ENCODE peak calls at places on chromosomes 6 and 20, in nine cellular contexts. One of them, this sample, is unnamed.

GRCh38 chr6:97626586-97627441 is 343.8 kb upstream of the MMS22L start:
- DNase-seq in left lung: no peak
- DNase-seq in lower lobe of right lung: no peak
- DNase-seq in IMR-90: peak; percentile 3
- DNase-seq in H1: no peak
- DNase-seq in ascending aorta: no peak
- DNase-seq in uterus: no peak
- DNase-seq in neural crest cell: no peak
- DNase-seq in A549: no peak
- DNase-seq in this sample: no peak

GRCh38 chr6:87049779-87050178 is 45.1 kb downstream of the CGA start:
- DNase-seq in left lung: no peak
- DNase-seq in lower lobe of right lung: no peak
- DNase-seq in IMR-90: no peak
- DNase-seq in H1: no peak
- DNase-seq in ascending aorta: no peak
- DNase-seq in uterus: no peak
- DNase-seq in neural crest cell: no peak
- DNase-seq in A549: no peak
- DNase-seq in this sample: no peak

GRCh38 chr6:112044196-112044595 is 9.7 kb upstream of the CCN6 start:
- DNase-seq in left lung: no peak
- DNase-seq in lower lobe of right lung: no peak
- DNase-seq in IMR-90: no peak
- DNase-seq in H1: no peak
- DNase-seq in ascending aorta: no peak
- DNase-seq in uterus: no peak
- DNase-seq in neural crest cell: no peak
- DNase-seq in A549: no peak
- DNase-seq in this sample: no peak

GRCh38 chr6:111482959-111483735 is at the start of gene REV3L:
- DNase-seq in left lung: peak; percentile 90
- DNase-seq in lower lobe of right lung: peak; percentile 88
- DNase-seq in IMR-90: peak; percentile 84
- DNase-seq in H1: peak; percentile 71
- DNase-seq in ascending aorta: peak; percentile 79
- DNase-seq in uterus: peak; percentile 94
- DNase-seq in neural crest cell: peak; percentile 85
- DNase-seq in A549: peak; percentile 49
- DNase-seq in this sample: peak; percentile 92

GRCh38 chr6:39228992-39229767 is at the start of gene KCNK5:
- DNase-seq in left lung: peak; percentile 87
- DNase-seq in lower lobe of right lung: peak; percentile 93
- DNase-seq in IMR-90: peak; percentile 2
- DNase-seq in H1: peak; percentile 80
- DNase-seq in ascending aorta: no peak
- DNase-seq in uterus: no peak
- DNase-seq in neural crest cell: peak; percentile 79
- DNase-seq in A549: peak; percentile 73
- DNase-seq in this sample: peak; percentile 89

GRCh38 chr20:50909413-50909812 is 21.8 kb downstream of the ADNP start:
- DNase-seq in left lung: no peak
- DNase-seq in lower lobe of right lung: no peak
- DNase-seq in IMR-90: no peak
- DNase-seq in H1: no peak
- DNase-seq in ascending aorta: no peak
- DNase-seq in uterus: no peak
- DNase-seq in neural crest cell: no peak
- DNase-seq in A549: no peak
- DNase-seq in this sample: no peak

GRCh38 chr6:4732691-4733315 is 43.4 kb upstream of the CDYL start:
- DNase-seq in left lung: peak; percentile 54
- DNase-seq in lower lobe of right lung: no peak
- DNase-seq in IMR-90: peak; percentile 95
- DNase-seq in H1: peak; percentile 51
- DNase-seq in ascending aorta: no peak
- DNase-seq in uterus: peak; percentile 72
- DNase-seq in neural crest cell: no peak
- DNase-seq in A549: peak; percentile 68
- DNase-seq in this sample: peak; percentile 55

GRCh38 chr6:94956910-94957309 is 620.4 kb upstream of the MANEA start:
- DNase-seq in left lung: no peak
- DNase-seq in lower lobe of right lung: no peak
- DNase-seq in IMR-90: no peak
- DNase-seq in H1: no peak
- DNase-seq in ascending aorta: no peak
- DNase-seq in uterus: no peak
- DNase-seq in neural crest cell: no peak
- DNase-seq in A549: no peak
- DNase-seq in this sample: no peak

DNA sequence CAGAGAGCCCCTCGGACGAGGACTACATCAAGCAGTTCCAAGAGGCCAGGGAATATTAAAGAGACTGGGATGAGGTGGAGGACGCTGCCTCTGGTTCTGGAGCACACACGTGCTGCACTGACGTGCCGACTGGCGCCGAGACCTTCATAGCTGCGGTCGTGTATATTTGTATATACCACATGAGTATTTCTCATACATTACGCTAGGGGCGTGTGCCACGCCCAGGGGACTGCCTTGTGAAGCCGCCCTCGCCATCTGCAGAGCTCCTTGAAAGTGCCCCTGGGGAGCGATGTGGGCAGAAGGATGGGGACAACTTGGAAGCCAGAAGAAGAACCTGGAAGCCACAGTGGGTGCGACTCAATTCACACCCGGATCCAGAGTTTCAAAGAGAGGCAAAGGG is 78.3 kb downstream of the ISM1 start:
- DNase-seq in left lung: no peak
- DNase-seq in lower lobe of right lung: no peak
- DNase-seq in IMR-90: no peak
- DNase-seq in H1: no peak
- DNase-seq in ascending aorta: no peak
- DNase-seq in uterus: no peak
- DNase-seq in neural crest cell: no peak
- DNase-seq in A549: no peak
- DNase-seq in this sample: no peak
- TF ChIP-seq CTCF in left lung: no peak
- TF ChIP-seq CTCF in lower lobe of right lung: no peak
- TF ChIP-seq CTCF in IMR-90: no peak
- TF ChIP-seq CTCF in H1: no peak
- TF ChIP-seq CTCF in ascending aorta: no peak
- TF ChIP-seq CTCF in uterus: no peak
- TF ChIP-seq CTCF in neural crest cell: no peak
- TF ChIP-seq CTCF in A549: no peak
- TF ChIP-seq CTCF in this sample: no peak

GRCh38 chr6:28209753-28210535 is 15.1 kb upstream of the ZSCAN9 start:
- DNase-seq in left lung: no peak
- DNase-seq in lower lobe of right lung: no peak
- DNase-seq in IMR-90: no peak
- DNase-seq in H1: no peak
- DNase-seq in ascending aorta: no peak
- DNase-seq in uterus: no peak
- DNase-seq in neural crest cell: no peak
- DNase-seq in A549: no peak
- DNase-seq in this sample: no peak

GRCh38 chr6:28213213-28213523 is 11.9 kb upstream of the ZSCAN9 start:
- DNase-seq in left lung: no peak
- DNase-seq in lower lobe of right lung: no peak
- DNase-seq in IMR-90: no peak
- DNase-seq in H1: no peak
- DNase-seq in ascending aorta: no peak
- DNase-seq in uterus: no peak
- DNase-seq in neural crest cell: no peak
- DNase-seq in A549: no peak
- DNase-seq in this sample: no peak

GRCh38 chr6:28215425-28215824 is 9.7 kb upstream of the ZSCAN9 start:
- DNase-seq in left lung: no peak
- DNase-seq in lower lobe of right lung: no peak
- DNase-seq in IMR-90: peak; percentile 7
- DNase-seq in H1: no peak
- DNase-seq in ascending aorta: no peak
- DNase-seq in uterus: no peak
- DNase-seq in neural crest cell: no peak
- DNase-seq in A549: no peak
- DNase-seq in this sample: peak; percentile 79

GRCh38 chr6:28211840-28212509 is 13.1 kb upstream of the ZSCAN9 start:
- DNase-seq in left lung: no peak
- DNase-seq in lower lobe of right lung: no peak
- DNase-seq in IMR-90: no peak
- DNase-seq in H1: no peak
- DNase-seq in ascending aorta: no peak
- DNase-seq in uterus: no peak
- DNase-seq in neural crest cell: no peak
- DNase-seq in A549: no peak
- DNase-seq in this sample: no peak

GRCh38 chr6:28212510-28213212 is 12.4 kb upstream of the ZSCAN9 start:
- DNase-seq in left lung: peak; percentile 58
- DNase-seq in lower lobe of right lung: no peak
- DNase-seq in IMR-90: peak; percentile 90
- DNase-seq in H1: peak; percentile 77
- DNase-seq in ascending aorta: no peak
- DNase-seq in uterus: no peak
- DNase-seq in neural crest cell: peak; percentile 28
- DNase-seq in A549: peak; percentile 73
- DNase-seq in this sample: peak; percentile 76
- TF ChIP-seq CTCF in left lung: no peak
- TF ChIP-seq CTCF in lower lobe of right lung: no peak
- TF ChIP-seq CTCF in IMR-90: peak; percentile 33
- TF ChIP-seq CTCF in H1: no peak
- TF ChIP-seq CTCF in ascending aorta: no peak
- TF ChIP-seq CTCF in uterus: no peak
- TF ChIP-seq CTCF in neural crest cell: no peak
- TF ChIP-seq CTCF in A549: peak; percentile 31
- TF ChIP-seq CTCF in this sample: no peak

GRCh38 chr20:57332105-57333089 is 2.8 kb downstream of the SPO11 start:
- DNase-seq in left lung: no peak
- DNase-seq in lower lobe of right lung: no peak
- DNase-seq in IMR-90: no peak
- DNase-seq in H1: no peak
- DNase-seq in ascending aorta: no peak
- DNase-seq in uterus: no peak
- DNase-seq in neural crest cell: no peak
- DNase-seq in A549: no peak
- DNase-seq in this sample: no peak
- TF ChIP-seq CTCF in left lung: no peak
- TF ChIP-seq CTCF in lower lobe of right lung: no peak
- TF ChIP-seq CTCF in IMR-90: no peak
- TF ChIP-seq CTCF in H1: no peak
- TF ChIP-seq CTCF in ascending aorta: no peak
- TF ChIP-seq CTCF in uterus: no peak
- TF ChIP-seq CTCF in neural crest cell: peak; percentile 69
- TF ChIP-seq CTCF in A549: peak; percentile 35
- TF ChIP-seq CTCF in this sample: no peak

DNA sequence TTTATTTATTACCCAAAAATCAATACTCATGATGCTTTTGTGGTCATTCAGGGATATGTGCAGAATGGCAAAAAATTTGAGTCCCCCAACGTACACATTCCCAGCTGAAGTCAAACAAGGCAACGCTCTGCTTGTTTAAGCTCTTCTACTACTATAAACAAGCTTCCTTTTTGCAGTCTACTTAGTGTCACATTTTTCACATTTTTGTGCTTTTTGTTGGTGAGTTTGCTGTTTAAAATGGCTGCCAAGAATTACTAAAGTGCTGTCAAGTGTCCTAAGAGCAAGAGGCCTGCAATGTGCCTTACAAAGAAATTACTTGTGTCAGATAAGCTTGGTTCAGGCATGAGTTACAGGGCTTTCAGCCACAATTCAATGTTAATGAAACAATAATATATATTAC is 2.1 kb downstream of the WFDC8 start:
- DNase-seq in left lung: no peak
- DNase-seq in lower lobe of right lung: no peak
- DNase-seq in IMR-90: peak; percentile 1
- DNase-seq in H1: no peak
- DNase-seq in ascending aorta: no peak
- DNase-seq in uterus: no peak
- DNase-seq in neural crest cell: no peak
- DNase-seq in A549: no peak
- DNase-seq in this sample: no peak
- TF ChIP-seq CTCF in left lung: no peak
- TF ChIP-seq CTCF in lower lobe of right lung: no peak
- TF ChIP-seq CTCF in IMR-90: no peak
- TF ChIP-seq CTCF in H1: no peak
- TF ChIP-seq CTCF in ascending aorta: no peak
- TF ChIP-seq CTCF in uterus: no peak
- TF ChIP-seq CTCF in neural crest cell: no peak
- TF ChIP-seq CTCF in A549: no peak
- TF ChIP-seq CTCF in this sample: no peak

GRCh38 chr6:144151010-144151727 is 852 bp downstream of the STX11 start:
- DNase-seq in left lung: peak; percentile 43
- DNase-seq in lower lobe of right lung: peak; percentile 50
- DNase-seq in IMR-90: no peak
- DNase-seq in H1: no peak
- DNase-seq in ascending aorta: no peak
- DNase-seq in uterus: peak; percentile 20
- DNase-seq in neural crest cell: no peak
- DNase-seq in A549: no peak
- DNase-seq in this sample: no peak

GRCh38 chr6:144149894-144150672 is at the start of gene STX11:
- DNase-seq in left lung: peak; percentile 86
- DNase-seq in lower lobe of right lung: peak; percentile 89
- DNase-seq in IMR-90: peak; percentile 29
- DNase-seq in H1: peak; percentile 10
- DNase-seq in ascending aorta: peak; percentile 29
- DNase-seq in uterus: peak; percentile 19
- DNase-seq in neural crest cell: peak; percentile 41
- DNase-seq in A549: peak; percentile 15
- DNase-seq in this sample: peak; percentile 83

GRCh38 chr6:144149558-144149893 is 791 bp upstream of the STX11 start:
- DNase-seq in left lung: no peak
- DNase-seq in lower lobe of right lung: peak; percentile 52
- DNase-seq in IMR-90: no peak
- DNase-seq in H1: no peak
- DNase-seq in ascending aorta: no peak
- DNase-seq in uterus: no peak
- DNase-seq in neural crest cell: no peak
- DNase-seq in A549: no peak
- DNase-seq in this sample: peak; percentile 22

GRCh38 chr6:144148891-144149290 is 1.4 kb upstream of the STX11 start:
- DNase-seq in left lung: no peak
- DNase-seq in lower lobe of right lung: no peak
- DNase-seq in IMR-90: peak; percentile 26
- DNase-seq in H1: no peak
- DNase-seq in ascending aorta: no peak
- DNase-seq in uterus: no peak
- DNase-seq in neural crest cell: no peak
- DNase-seq in A549: no peak
- DNase-seq in this sample: no peak

GRCh38 chr6:144150673-144151009 is 324 bp downstream of the STX11 start:
- DNase-seq in left lung: no peak
- DNase-seq in lower lobe of right lung: peak; percentile 66
- DNase-seq in IMR-90: peak; percentile 18
- DNase-seq in H1: peak; percentile 3
- DNase-seq in ascending aorta: no peak
- DNase-seq in uterus: no peak
- DNase-seq in neural crest cell: no peak
- DNase-seq in A549: peak; percentile 20
- DNase-seq in this sample: peak; percentile 44
- TF ChIP-seq CTCF in left lung: no peak
- TF ChIP-seq CTCF in lower lobe of right lung: peak; percentile 30
- TF ChIP-seq CTCF in IMR-90: no peak
- TF ChIP-seq CTCF in H1: peak; percentile 39
- TF ChIP-seq CTCF in ascending aorta: no peak
- TF ChIP-seq CTCF in uterus: no peak
- TF ChIP-seq CTCF in neural crest cell: peak; percentile 62
- TF ChIP-seq CTCF in A549: no peak
- TF ChIP-seq CTCF in this sample: no peak

This sample was measured in mucosa of descending colon.